ENCODE peak calls at places on chromosomes 13 and 19, in ten cellular contexts. C is RWPE1; N is WERI-Rb-1; W is mucosa of descending colon; P is heart left ventricle; S is cardiac muscle cell; X is GM12865; J is activated CD8-positive, alpha-beta T cell treated with anti-CD3 and anti-CD28 coated beads for 36 hours; A is GM23338; R is HFF-Myc. E is an unnamed sample.

GRCh38 chr19:5953034-5953589 is 24.8 kb downstream of the RANBP3 start:
- DNase-seq in C (no peak), N (no peak), W (no peak), P (no peak), S (no peak), X (no peak), J (peak), A (no peak), R (no peak), E (no peak)

GRCh38 chr13:65456150-65456912 is 1773.8 kb downstream of the PCDH9 start:
- DNase-seq in C (no peak), N (no peak), W (no peak), P (no peak), S (no peak), X (no peak), J (no peak), A (no peak), R (no peak), E (no peak)

GRCh38 chr13:99432637-99433542 is 68.4 kb upstream of the TM9SF2 start:
- DNase-seq in C (peak), N (peak), W (peak), P (peak), S (peak), X (peak), J (peak), A (peak), R (no peak), E (peak)

GRCh38 chr13:34502011-34502410 is 440.1 kb upstream of the NBEA start:
- DNase-seq in C (no peak), N (no peak), W (no peak), P (no peak), S (no peak), X (no peak), J (no peak), A (no peak), R (no peak), E (no peak)

GRCh38 chr13:98483636-98484288 is 93.1 kb downstream of the STK24 start:
- DNase-seq in C (no peak), N (no peak), W (no peak), P (no peak), S (no peak), X (no peak), J (no peak), A (no peak), R (no peak), E (no peak)

GRCh38 chr19:15109768-15110417 is 2.7 kb downstream of the SYDE1 start:
- DNase-seq in C (no peak), N (no peak), W (no peak), P (no peak), S (no peak), X (no peak), J (no peak), A (no peak), R (no peak), E (no peak)

GRCh38 chr19:45770192-45771101 is 1.4 kb upstream of the SIX5 start:
- DNase-seq in C (peak), N (peak), W (peak), P (peak), S (peak), X (peak), J (peak), A (peak), R (peak), E (peak)

GRCh38 chr13:110535526-110535925 is 26.0 kb downstream of the RAB20 start:
- DNase-seq in C (no peak), N (no peak), W (no peak), P (no peak), S (no peak), X (no peak), J (no peak), A (no peak), R (no peak), E (no peak)

GRCh38 chr13:44710576-44710975 is 134.4 kb upstream of the TSC22D1 start:
- DNase-seq in C (peak), N (no peak), W (no peak), P (no peak), S (peak), X (peak), J (peak), A (no peak), R (peak), E (no peak)

GRCh38 chr19:12478234-12478941 is 6.2 kb downstream of the ZNF709 start:
- DNase-seq in C (no peak), N (no peak), W (peak), P (no peak), S (no peak), X (no peak), J (no peak), A (peak), R (no peak), E (no peak)

GRCh38 chr13:20127563-20128458 is 33.0 kb downstream of the GJA3 start:
- DNase-seq in C (no peak), N (peak), W (peak), P (peak), S (peak), X (peak), J (peak), A (peak), R (no peak), E (peak)

GRCh38 chr19:51036519-51036918 is 1.7 kb upstream of the KLK12 start:
- DNase-seq in C (no peak), N (no peak), W (no peak), P (no peak), S (no peak), X (no peak), J (no peak), A (peak), R (no peak), E (no peak)

GRCh38 chr13:74111399-74111798 is 22.8 kb downstream of the KLF12 start:
- DNase-seq in C (no peak), N (no peak), W (no peak), P (no peak), S (no peak), X (no peak), J (no peak), A (no peak), R (no peak), E (no peak)

GRCh38 chr13:72145383-72145782 is 278.4 kb upstream of the DACH1 start:
- DNase-seq in C (no peak), N (no peak), W (no peak), P (no peak), S (no peak), X (no peak), J (no peak), A (no peak), R (no peak), E (no peak)

GRCh38 chr19:35879770-35880317 is 11.5 kb downstream of the APLP1 start:
- DNase-seq in C (peak), N (peak), W (peak), P (peak), S (peak), X (peak), J (peak), A (peak), R (peak), E (peak)

GRCh38 chr13:50910483-50910805 is 853 bp downstream of the RNASEH2B start:
- DNase-seq in C (peak), N (peak), W (no peak), P (peak), S (peak), X (no peak), J (no peak), A (peak), R (no peak), E (no peak)

GRCh38 chr13:70758932-70759331 is 650.7 kb upstream of the KLHL1 start:
- DNase-seq in C (no peak), N (no peak), W (no peak), P (no peak), S (no peak), X (no peak), J (no peak), A (no peak), R (no peak), E (no peak)

GRCh38 chr19:49689133-49690072 is at the start of gene ADM5:
- DNase-seq in C (no peak), N (peak), W (peak), P (peak), S (peak), X (peak), J (peak), A (peak), R (no peak), E (no peak)

GRCh38 chr13:98405690-98406344 is 171.1 kb downstream of the STK24 start:
- DNase-seq in C (no peak), N (no peak), W (no peak), P (no peak), S (no peak), X (no peak), J (no peak), A (no peak), R (no peak), E (no peak)

GRCh38 chr19:482186-483041 is 13.9 kb upstream of the MADCAM1 start:
- DNase-seq in C (no peak), N (no peak), W (no peak), P (peak), S (no peak), X (no peak), J (no peak), A (no peak), R (no peak), E (no peak)

GRCh38 chr19:46299004-46299509 is 2.2 kb downstream of the HIF3A start:
- DNase-seq in C (peak), N (no peak), W (peak), P (peak), S (peak), X (no peak), J (no peak), A (no peak), R (peak), E (no peak)

GRCh38 chr19:14553042-14553938 is 18.6 kb downstream of the NDUFB7 start:
- DNase-seq in C (no peak), N (no peak), W (no peak), P (no peak), S (no peak), X (no peak), J (no peak), A (no peak), R (no peak), E (no peak)

GRCh38 chr19:868458-869244 is 9.2 kb downstream of the CFD start:
- DNase-seq in C (no peak), N (no peak), W (no peak), P (no peak), S (no peak), X (no peak), J (no peak), A (no peak), R (no peak), E (no peak)

GRCh38 chr19:46192990-46193650 is 36.4 kb upstream of the IGFL1 start:
- DNase-seq in C (peak), N (no peak), W (no peak), P (no peak), S (peak), X (peak), J (no peak), A (no peak), R (no peak), E (no peak)

GRCh38 chr19:40610396-40611064 is 9.4 kb downstream of the LTBP4 start:
- DNase-seq in C (no peak), N (no peak), W (peak), P (peak), S (no peak), X (no peak), J (peak), A (peak), R (no peak), E (no peak)

DNA sequence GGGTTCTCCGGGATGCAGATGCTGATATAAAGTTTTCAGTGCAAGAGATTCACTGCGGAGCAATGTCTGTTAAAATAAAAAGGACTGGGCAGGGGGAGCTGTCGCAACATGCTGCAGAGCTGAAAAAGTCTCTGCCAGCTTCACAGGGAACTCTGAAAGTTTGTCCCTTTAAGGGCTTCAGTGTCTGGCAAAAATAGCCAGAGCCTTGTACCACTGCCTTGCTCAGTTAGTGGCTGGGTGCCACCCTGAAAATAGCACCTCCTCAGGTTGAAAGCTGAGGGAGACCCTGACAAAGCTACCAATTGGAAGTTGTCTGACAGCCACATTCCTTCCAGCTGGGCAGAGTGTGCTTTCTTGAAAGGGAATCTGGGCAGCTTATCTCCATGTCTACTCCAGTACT is 3.0 kb upstream of the NDFIP2 start:
- DNase-seq in C (no peak), N (no peak), W (no peak), P (peak), S (peak), X (no peak), J (no peak), A (peak), R (no peak), E (no peak)
- TF ChIP-seq CTCF in C (no peak), N (no peak), W (no peak), P (peak), S (no peak), X (no peak), J (no peak), A (no peak), R (no peak), E (no peak)

DNA sequence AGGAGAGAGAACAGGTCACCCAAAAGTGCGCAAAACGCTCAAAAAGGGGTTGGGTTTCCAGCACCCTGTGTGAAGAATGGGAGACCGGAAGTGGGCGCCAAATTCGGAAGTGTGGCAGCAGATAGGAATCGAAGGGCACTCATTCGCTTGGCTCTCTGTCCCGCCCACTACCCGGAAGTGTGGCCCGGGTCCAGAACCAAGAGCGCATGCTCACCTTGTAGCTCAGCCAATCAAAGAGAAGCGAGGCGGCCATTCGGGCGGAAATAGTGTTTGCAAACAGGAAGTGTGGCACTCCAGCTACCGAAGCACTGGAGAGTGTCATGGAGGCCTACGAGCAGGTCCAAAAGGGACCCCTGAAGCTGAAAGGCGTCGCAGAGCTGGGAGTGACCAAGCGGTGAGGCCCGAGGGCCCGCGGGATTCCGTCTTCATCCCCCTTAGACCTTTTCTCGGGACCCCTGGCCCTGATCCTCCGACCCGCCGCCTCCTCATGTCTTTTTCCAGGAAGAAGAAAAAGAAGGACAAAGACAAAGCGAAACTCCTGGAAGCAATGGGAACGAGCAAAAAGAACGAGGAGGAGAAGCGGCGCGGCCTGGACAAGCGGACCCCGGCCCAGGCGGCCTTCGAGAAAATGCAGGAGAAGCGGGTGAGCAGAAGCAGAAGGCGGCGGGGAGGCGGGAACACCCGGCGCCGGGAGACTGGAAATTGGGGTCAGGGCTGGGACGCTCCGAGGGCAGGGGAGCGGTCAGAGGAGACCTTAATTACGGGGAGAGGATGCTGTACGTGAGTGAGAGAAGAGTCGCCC is at the start of gene FAM32A:
- DNase-seq in C (peak), N (peak), W (peak), P (peak), S (peak), X (peak), J (peak), A (peak), R (peak), E (peak)
- TF ChIP-seq CTCF in C (peak), N (peak), W (peak), P (no peak), S (no peak), X (no peak), J (peak), A (peak), R (peak), E (no peak)

DNA sequence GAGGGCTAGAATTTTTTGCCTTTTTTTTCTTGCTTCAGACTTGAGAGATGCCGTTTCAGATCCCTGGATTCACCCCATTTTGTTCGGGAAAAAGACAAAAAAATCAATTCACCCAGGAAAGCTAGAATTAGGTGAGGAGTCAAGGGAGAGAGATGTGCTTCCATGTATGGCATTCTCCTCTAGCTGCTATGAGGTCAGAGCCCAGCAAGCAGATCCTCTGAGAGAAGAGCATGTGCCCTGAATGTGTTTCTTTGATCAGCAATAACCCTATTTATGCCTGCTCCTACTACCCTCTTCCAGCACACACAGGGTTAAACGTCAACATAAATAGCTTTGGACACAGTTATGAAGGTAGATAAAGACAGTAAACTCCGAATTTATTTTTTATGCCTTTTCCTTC is 53.6 kb downstream of the NDFIP2 start:
- DNase-seq in C (no peak), N (no peak), W (no peak), P (no peak), S (no peak), X (no peak), J (no peak), A (no peak), R (no peak), E (no peak)
- TF ChIP-seq CTCF in C (no peak), N (no peak), W (no peak), P (no peak), S (no peak), X (no peak), J (no peak), A (no peak), R (no peak), E (no peak)

DNA sequence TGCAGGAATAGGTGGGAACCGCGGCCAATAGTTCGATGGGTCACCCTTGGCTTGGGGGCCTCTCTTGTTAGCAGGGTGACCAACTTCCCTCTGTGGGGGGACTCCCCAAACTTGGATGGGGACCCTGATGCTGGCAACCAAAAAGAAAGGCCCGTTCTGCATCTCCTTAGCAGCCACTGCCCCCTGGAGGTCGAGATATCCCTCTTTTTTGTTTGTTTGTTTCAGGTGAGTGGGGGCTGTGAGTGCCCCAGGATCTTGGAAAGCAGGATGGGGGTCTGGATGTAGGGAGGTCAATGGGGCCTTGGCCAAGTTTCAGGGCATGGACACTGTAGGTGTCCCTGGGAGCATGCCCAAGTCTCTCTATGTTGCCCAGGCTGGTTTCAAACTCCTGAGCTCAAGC is 7.7 kb upstream of the CRTC1 start:
- DNase-seq in C (no peak), N (peak), W (no peak), P (no peak), S (peak), X (peak), J (peak), A (peak), R (no peak), E (no peak)
- TF ChIP-seq CTCF in C (no peak), N (peak), W (no peak), P (peak), S (peak), X (peak), J (peak), A (peak), R (peak), E (no peak)

DNA sequence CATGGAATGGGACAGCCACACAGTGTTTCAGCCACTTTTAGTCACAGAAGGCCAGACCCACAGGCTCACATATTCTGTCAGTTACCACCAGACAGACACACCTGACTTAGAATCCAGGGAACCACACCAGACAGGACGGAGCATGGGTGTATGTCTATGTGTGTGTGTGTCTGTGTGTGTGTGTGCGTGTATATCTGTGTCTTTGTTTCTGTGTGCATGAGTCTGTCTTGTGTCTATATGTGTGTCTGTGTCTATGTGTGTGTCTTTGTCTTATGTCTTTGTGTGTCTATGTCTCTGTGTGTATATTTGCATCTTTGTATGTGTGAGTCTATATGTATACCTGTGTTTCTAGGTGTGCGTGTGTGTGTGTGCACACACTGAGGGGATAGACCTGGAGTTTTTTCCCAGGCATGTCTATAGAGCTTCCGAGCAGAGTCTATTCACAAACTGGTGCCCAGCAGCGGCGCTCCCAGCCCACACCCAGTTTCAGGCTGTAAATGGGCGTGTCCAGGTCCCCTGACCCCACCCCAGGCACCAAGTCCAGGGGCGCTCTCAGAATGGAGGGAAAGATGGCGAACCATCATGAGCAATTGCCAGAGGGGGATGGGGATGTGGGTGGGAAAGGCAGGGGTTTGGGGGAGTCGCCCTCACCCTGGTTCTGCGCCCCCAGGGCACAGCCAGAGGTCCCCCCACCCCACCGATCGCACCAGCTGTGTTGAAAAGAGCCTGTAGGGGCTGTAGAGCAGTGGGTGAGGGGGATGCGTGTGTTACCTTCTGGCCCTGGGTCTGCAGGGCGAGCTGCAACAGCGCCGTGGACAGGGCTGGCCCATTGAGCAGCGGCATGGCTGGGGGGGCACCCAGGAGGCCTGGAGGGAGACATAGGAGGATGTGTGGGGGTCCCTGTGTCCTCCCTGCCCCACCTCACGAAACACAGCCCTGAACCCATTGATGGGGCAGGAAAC is 6.3 kb upstream of the FDX2 start:
- DNase-seq in C (no peak), N (no peak), W (peak), P (no peak), S (no peak), X (no peak), J (no peak), A (no peak), R (no peak), E (no peak)
- TF ChIP-seq CTCF in C (no peak), N (no peak), W (no peak), P (no peak), S (no peak), X (no peak), J (no peak), A (no peak), R (no peak), E (no peak)

GRCh38 chr13:22569830-22570229 is 610.9 kb upstream of the SGCG start:
- DNase-seq in C (no peak), N (no peak), W (no peak), P (no peak), S (no peak), X (no peak), J (no peak), A (no peak), R (no peak), E (no peak)
- TF ChIP-seq CTCF in C (no peak), N (no peak), W (no peak), P (peak), S (no peak), X (no peak), J (no peak), A (peak), R (no peak), E (no peak)

DNA sequence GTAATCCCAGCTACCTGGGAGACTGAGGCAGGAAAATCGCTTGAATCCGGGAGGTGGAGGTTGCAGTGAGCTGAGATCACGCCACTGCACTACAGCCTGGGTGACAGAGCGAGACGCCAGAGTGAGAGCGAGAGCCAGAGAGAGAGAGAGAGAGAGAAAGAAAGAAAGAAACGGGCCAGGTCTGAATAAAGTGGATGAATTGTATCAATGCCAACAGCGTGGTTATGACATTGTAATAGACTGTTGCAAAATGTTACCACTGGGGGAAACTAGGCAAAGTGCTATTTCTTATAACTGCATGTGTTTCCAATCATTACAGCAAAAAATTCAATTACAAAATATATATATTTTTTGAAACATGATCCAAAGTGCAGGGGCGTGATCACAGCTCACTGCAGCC is 11.8 kb upstream of the BTBD2 start:
- DNase-seq in C (no peak), N (no peak), W (no peak), P (no peak), S (peak), X (no peak), J (no peak), A (no peak), R (no peak), E (no peak)
- TF ChIP-seq CTCF in C (no peak), N (no peak), W (no peak), P (no peak), S (no peak), X (no peak), J (no peak), A (no peak), R (no peak), E (no peak)

E was measured in activated B cell treated with CpG ODN at 0.5 μM for 24 hours.